ENCODE peak calls at places on chromosomes 12 and 14, in seven cellular contexts. One of them, this sample, is unnamed.

GRCh38 chr14:64825006-64825405 is 54.7 kb downstream of the SPTB start:
- DNase-seq in WTC11: no peak
- DNase-seq in A549: no peak
- DNase-seq in IMR-90: no peak
- DNase-seq in GM12878: no peak
- DNase-seq in K562: no peak
- DNase-seq in HepG2: no peak
- DNase-seq in this sample: no peak

GRCh38 chr14:28243600-28243999 is 523.0 kb upstream of the FOXG1 start:
- DNase-seq in WTC11: no peak
- DNase-seq in A549: no peak
- DNase-seq in IMR-90: no peak
- DNase-seq in GM12878: no peak
- DNase-seq in K562: no peak
- DNase-seq in HepG2: no peak
- DNase-seq in this sample: no peak

GRCh38 chr14:75426332-75427125 is 1.3 kb upstream of the JDP2 start:
- DNase-seq in WTC11: no peak
- DNase-seq in A549: no peak
- DNase-seq in IMR-90: no peak
- DNase-seq in GM12878: peak; percentile 76
- DNase-seq in K562: no peak
- DNase-seq in HepG2: peak; percentile 40
- DNase-seq in this sample: no peak

GRCh38 chr14:28767851-28768548 is 1.4 kb downstream of the FOXG1 start:
- DNase-seq in WTC11: peak; percentile 84
- DNase-seq in A549: no peak
- DNase-seq in IMR-90: no peak
- DNase-seq in GM12878: no peak
- DNase-seq in K562: peak; percentile 25
- DNase-seq in HepG2: no peak
- DNase-seq in this sample: no peak

GRCh38 chr12:62816624-62817023 is 118.3 kb downstream of the PPM1H start:
- DNase-seq in WTC11: no peak
- DNase-seq in A549: no peak
- DNase-seq in IMR-90: no peak
- DNase-seq in GM12878: no peak
- DNase-seq in K562: no peak
- DNase-seq in HepG2: no peak
- DNase-seq in this sample: no peak

GRCh38 chr12:83365317-83365716 is 678.6 kb downstream of the TMTC2 start:
- DNase-seq in WTC11: no peak
- DNase-seq in A549: no peak
- DNase-seq in IMR-90: no peak
- DNase-seq in GM12878: no peak
- DNase-seq in K562: no peak
- DNase-seq in HepG2: no peak
- DNase-seq in this sample: no peak

GRCh38 chr12:15728118-15728598 is 61.0 kb downstream of the EPS8 start:
- DNase-seq in WTC11: no peak
- DNase-seq in A549: peak; percentile 69
- DNase-seq in IMR-90: peak; percentile 80
- DNase-seq in GM12878: no peak
- DNase-seq in K562: no peak
- DNase-seq in HepG2: no peak
- DNase-seq in this sample: peak; percentile 1

GRCh38 chr14:73713804-73714655 is at the start of gene PNMA1:
- DNase-seq in WTC11: peak; percentile 90
- DNase-seq in A549: peak; percentile 82
- DNase-seq in IMR-90: peak; percentile 72
- DNase-seq in GM12878: no peak
- DNase-seq in K562: peak; percentile 88
- DNase-seq in HepG2: peak; percentile 69
- DNase-seq in this sample: peak; percentile 98

GRCh38 chr12:69514845-69515244 is 44.7 kb downstream of the FRS2 start:
- DNase-seq in WTC11: no peak
- DNase-seq in A549: no peak
- DNase-seq in IMR-90: no peak
- DNase-seq in GM12878: no peak
- DNase-seq in K562: no peak
- DNase-seq in HepG2: no peak
- DNase-seq in this sample: no peak

GRCh38 chr14:92686763-92687427 is 61.5 kb downstream of the LGMN start:
- DNase-seq in WTC11: peak; percentile 94
- DNase-seq in A549: peak; percentile 74
- DNase-seq in IMR-90: peak; percentile 43
- DNase-seq in GM12878: no peak
- DNase-seq in K562: peak; percentile 86
- DNase-seq in HepG2: no peak
- DNase-seq in this sample: peak; percentile 97

GRCh38 chr12:75087656-75088055 is 122.0 kb downstream of the KCNC2 start:
- DNase-seq in WTC11: no peak
- DNase-seq in A549: peak; percentile 25
- DNase-seq in IMR-90: no peak
- DNase-seq in GM12878: no peak
- DNase-seq in K562: no peak
- DNase-seq in HepG2: no peak
- DNase-seq in this sample: no peak

GRCh38 chr12:91331371-91331770 is 148.8 kb upstream of the DCN start:
- DNase-seq in WTC11: no peak
- DNase-seq in A549: no peak
- DNase-seq in IMR-90: no peak
- DNase-seq in GM12878: no peak
- DNase-seq in K562: no peak
- DNase-seq in HepG2: no peak
- DNase-seq in this sample: no peak

GRCh38 chr14:20332386-20332945 is 613 bp downstream of the CCNB1IP1 start:
- DNase-seq in WTC11: no peak
- DNase-seq in A549: no peak
- DNase-seq in IMR-90: no peak
- DNase-seq in GM12878: no peak
- DNase-seq in K562: peak; percentile 23
- DNase-seq in HepG2: peak; percentile 42
- DNase-seq in this sample: peak; percentile 21

DNA sequence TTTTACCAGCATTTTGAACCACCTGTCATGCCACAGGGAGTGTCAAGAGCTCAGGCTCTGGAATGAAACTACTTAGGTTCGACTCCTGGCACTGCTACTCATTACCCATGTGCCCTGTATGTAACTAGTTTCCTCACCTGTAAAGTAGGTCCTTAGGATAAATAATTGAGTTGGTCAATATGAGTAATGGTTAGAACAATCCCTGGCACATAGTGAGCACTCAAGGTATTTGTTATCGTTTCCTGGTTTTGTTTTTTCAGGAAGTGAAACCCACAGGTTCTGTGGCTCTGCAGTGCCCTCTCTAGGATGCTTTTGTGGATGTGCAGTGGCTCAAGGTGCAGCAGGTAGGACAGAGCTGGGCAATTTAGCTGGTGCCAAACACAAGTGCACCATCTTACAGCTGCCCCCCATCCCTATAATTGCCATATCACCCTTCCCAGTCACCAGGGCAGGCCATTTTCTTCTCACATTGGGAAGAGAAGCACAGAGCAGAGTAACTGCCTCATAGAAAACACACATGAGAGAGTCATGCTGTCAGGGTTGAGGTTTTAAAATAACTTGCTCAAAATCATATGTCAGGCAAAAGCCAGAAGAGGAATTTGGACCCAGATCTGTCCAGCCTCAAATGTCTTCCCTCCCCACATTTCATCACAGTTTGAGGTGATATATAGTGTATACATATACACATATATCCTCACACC is 297.5 kb downstream of the RPAP3 start:
- DNase-seq in WTC11: peak; percentile 34
- DNase-seq in A549: peak; percentile 69
- DNase-seq in IMR-90: no peak
- DNase-seq in GM12878: peak; percentile 40
- DNase-seq in K562: no peak
- DNase-seq in HepG2: peak; percentile 6
- DNase-seq in this sample: no peak
- TF ChIP-seq USF2 in WTC11: no peak
- TF ChIP-seq USF2 in A549: no peak
- TF ChIP-seq USF2 in IMR-90: no peak
- TF ChIP-seq USF2 in GM12878: no peak
- TF ChIP-seq USF2 in K562: no peak
- TF ChIP-seq USF2 in HepG2: no peak
- TF ChIP-seq USF2 in this sample: no peak

DNA sequence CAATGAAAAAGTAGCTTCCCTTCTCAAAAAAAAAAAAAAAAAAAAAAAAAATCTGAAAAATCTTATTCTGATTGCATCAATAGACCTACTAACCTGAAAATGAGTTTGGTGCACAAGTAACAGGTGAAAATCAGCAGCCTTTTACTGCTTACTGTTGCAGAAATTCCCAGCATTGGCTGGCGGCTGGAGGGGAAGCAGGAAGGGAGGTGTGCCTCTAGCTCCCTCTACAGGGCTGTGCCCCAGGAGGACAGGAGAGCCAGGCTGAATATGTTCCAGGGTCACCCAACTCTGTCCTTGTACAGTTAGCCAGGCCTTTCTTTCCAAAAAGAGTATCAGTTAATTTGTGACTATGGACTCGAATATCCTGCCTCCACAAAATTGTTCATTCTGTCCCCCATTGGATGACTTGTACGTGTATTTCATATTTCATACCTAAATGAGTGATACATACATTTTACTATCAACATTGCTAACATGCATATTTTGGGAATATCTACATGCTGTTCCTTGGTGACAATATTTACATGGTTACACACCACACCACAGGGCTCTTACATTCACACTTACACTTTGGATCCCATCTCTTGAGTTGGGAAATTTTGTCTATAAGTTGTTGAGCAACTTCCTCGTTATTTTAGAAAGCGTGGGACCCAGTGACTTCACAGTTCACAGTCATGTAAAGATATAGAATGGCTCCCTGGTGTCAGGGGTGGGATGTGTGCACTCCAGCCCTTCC is 124.8 kb downstream of the SAMD4A start:
- DNase-seq in WTC11: peak; percentile 84
- DNase-seq in A549: peak; percentile 73
- DNase-seq in IMR-90: peak; percentile 69
- DNase-seq in GM12878: no peak
- DNase-seq in K562: peak; percentile 43
- DNase-seq in HepG2: peak; percentile 70
- DNase-seq in this sample: peak; percentile 62
- TF ChIP-seq USF2 in WTC11: no peak
- TF ChIP-seq USF2 in A549: no peak
- TF ChIP-seq USF2 in IMR-90: no peak
- TF ChIP-seq USF2 in GM12878: no peak
- TF ChIP-seq USF2 in K562: no peak
- TF ChIP-seq USF2 in HepG2: no peak
- TF ChIP-seq USF2 in this sample: no peak

GRCh38 chr12:88242161-88242925 is 100.2 kb downstream of the TMTC3 start:
- DNase-seq in WTC11: no peak
- DNase-seq in A549: peak; percentile 78
- DNase-seq in IMR-90: peak; percentile 99
- DNase-seq in GM12878: no peak
- DNase-seq in K562: no peak
- DNase-seq in HepG2: no peak
- DNase-seq in this sample: no peak
- TF ChIP-seq USF2 in WTC11: no peak
- TF ChIP-seq USF2 in A549: no peak
- TF ChIP-seq USF2 in IMR-90: peak; percentile 22
- TF ChIP-seq USF2 in GM12878: no peak
- TF ChIP-seq USF2 in K562: no peak
- TF ChIP-seq USF2 in HepG2: no peak
- TF ChIP-seq USF2 in this sample: no peak

GRCh38 chr12:30358113-30358512 is 337.6 kb downstream of the IPO8 start:
- DNase-seq in WTC11: no peak
- DNase-seq in A549: no peak
- DNase-seq in IMR-90: no peak
- DNase-seq in GM12878: no peak
- DNase-seq in K562: no peak
- DNase-seq in HepG2: no peak
- DNase-seq in this sample: no peak

GRCh38 chr12:30357712-30358111 is 338.0 kb downstream of the IPO8 start:
- DNase-seq in WTC11: no peak
- DNase-seq in A549: no peak
- DNase-seq in IMR-90: no peak
- DNase-seq in GM12878: no peak
- DNase-seq in K562: no peak
- DNase-seq in HepG2: no peak
- DNase-seq in this sample: no peak
- TF ChIP-seq USF2 in WTC11: no peak
- TF ChIP-seq USF2 in A549: no peak
- TF ChIP-seq USF2 in IMR-90: no peak
- TF ChIP-seq USF2 in GM12878: no peak
- TF ChIP-seq USF2 in K562: no peak
- TF ChIP-seq USF2 in HepG2: no peak
- TF ChIP-seq USF2 in this sample: no peak

GRCh38 chr12:27531916-27532315 is 7.9 kb downstream of the PPFIBP1 start:
- DNase-seq in WTC11: no peak
- DNase-seq in A549: no peak
- DNase-seq in IMR-90: no peak
- DNase-seq in GM12878: no peak
- DNase-seq in K562: no peak
- DNase-seq in HepG2: no peak
- DNase-seq in this sample: no peak

GRCh38 chr12:27537855-27538675 is 14.1 kb downstream of the PPFIBP1 start:
- DNase-seq in WTC11: no peak
- DNase-seq in A549: no peak
- DNase-seq in IMR-90: no peak
- DNase-seq in GM12878: no peak
- DNase-seq in K562: no peak
- DNase-seq in HepG2: no peak
- DNase-seq in this sample: no peak

GRCh38 chr12:27534765-27535161 is 10.8 kb downstream of the PPFIBP1 start:
- DNase-seq in WTC11: no peak
- DNase-seq in A549: no peak
- DNase-seq in IMR-90: no peak
- DNase-seq in GM12878: no peak
- DNase-seq in K562: no peak
- DNase-seq in HepG2: no peak
- DNase-seq in this sample: no peak

GRCh38 chr12:27534060-27534764 is 10.2 kb downstream of the PPFIBP1 start:
- DNase-seq in WTC11: no peak
- DNase-seq in A549: no peak
- DNase-seq in IMR-90: no peak
- DNase-seq in GM12878: peak; percentile 86
- DNase-seq in K562: no peak
- DNase-seq in HepG2: no peak
- DNase-seq in this sample: no peak

DNA sequence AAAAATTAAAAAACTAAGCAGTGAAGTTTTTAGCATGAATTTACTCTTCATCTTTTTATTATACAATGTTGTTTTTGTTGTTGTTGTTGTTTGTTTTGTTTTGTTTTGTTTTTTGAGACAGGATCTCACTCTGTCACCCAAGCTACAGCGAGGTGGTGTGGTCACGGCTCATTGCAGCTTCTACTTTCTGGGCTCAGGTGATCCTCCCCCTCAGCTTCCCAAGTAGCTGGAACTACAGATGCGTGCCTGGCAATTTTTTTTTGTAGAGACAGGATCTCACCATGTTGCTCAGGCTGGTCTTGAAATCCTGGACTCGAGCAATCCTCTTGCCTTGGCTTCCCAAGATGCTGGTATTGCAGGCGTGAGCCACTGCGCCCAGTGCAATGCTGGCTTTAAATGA is 11.3 kb downstream of the PPFIBP1 start:
- DNase-seq in WTC11: no peak
- DNase-seq in A549: no peak
- DNase-seq in IMR-90: no peak
- DNase-seq in GM12878: no peak
- DNase-seq in K562: no peak
- DNase-seq in HepG2: no peak
- DNase-seq in this sample: no peak
- TF ChIP-seq USF2 in WTC11: no peak
- TF ChIP-seq USF2 in A549: no peak
- TF ChIP-seq USF2 in IMR-90: no peak
- TF ChIP-seq USF2 in GM12878: no peak
- TF ChIP-seq USF2 in K562: no peak
- TF ChIP-seq USF2 in HepG2: no peak
- TF ChIP-seq USF2 in this sample: no peak

GRCh38 chr12:93315907-93316622 is 61.7 kb upstream of the NUDT4 start:
- DNase-seq in WTC11: no peak
- DNase-seq in A549: no peak
- DNase-seq in IMR-90: peak; percentile 31
- DNase-seq in GM12878: no peak
- DNase-seq in K562: peak; percentile 50
- DNase-seq in HepG2: no peak
- DNase-seq in this sample: no peak
- TF ChIP-seq USF2 in WTC11: no peak
- TF ChIP-seq USF2 in A549: no peak
- TF ChIP-seq USF2 in IMR-90: no peak
- TF ChIP-seq USF2 in GM12878: no peak
- TF ChIP-seq USF2 in K562: no peak
- TF ChIP-seq USF2 in HepG2: no peak
- TF ChIP-seq USF2 in this sample: no peak

This sample was measured in SK-N-SH.